ENCODE peak calls at places on chromosome 15, in four cellular contexts. J is activated gamma-delta T cell treated with Interleukin-2 at 50 U/mL for 16 hours, Y is pancreas, O is renal cortical epithelial cell. P is an unnamed sample.

GRCh38 chr15:48332642-48333034 is 1.4 kb downstream of the DUT start:
- DNase-seq in J (no peak), Y (no peak), O (no peak), P (no peak)

GRCh38 chr15:55168350-55168974 is 28.3 kb downstream of the RSL24D1 start:
- DNase-seq in J (peak; percentile 32), Y (peak; percentile 39), O (peak; percentile 71), P (peak; percentile 15)

GRCh38 chr15:98174286-98174685 is 213.8 kb downstream of the ARRDC4 start:
- DNase-seq in J (no peak), Y (no peak), O (no peak), P (no peak)

GRCh38 chr15:40499931-40500330 is 29.1 kb downstream of the CHST14 start:
- DNase-seq in J (no peak), Y (no peak), O (no peak), P (no peak)

GRCh38 chr15:63382966-63383710 is 1.5 kb upstream of the CA12 start:
- DNase-seq in J (no peak), Y (no peak), O (no peak), P (no peak)

GRCh38 chr15:41886741-41887140 is 7.1 kb downstream of the SPTBN5 start:
- DNase-seq in J (no peak), Y (no peak), O (no peak), P (no peak)

GRCh38 chr15:32746116-32746857 is 28.5 kb downstream of the GREM1 start:
- DNase-seq in J (no peak), Y (no peak), O (no peak), P (no peak)

GRCh38 chr15:81163961-81164800 is 30.1 kb downstream of the CFAP161 start:
- DNase-seq in J (no peak), Y (no peak), O (no peak), P (no peak)

GRCh38 chr15:29665441-29665985 is 156.8 kb downstream of the TJP1 start:
- DNase-seq in J (no peak), Y (no peak), O (peak; percentile 40), P (no peak)

P was measured in ovary.